ENCODE peak calls at places on chromosomes 13 and 19, in six cellular contexts. One of them, this sample, is unnamed.

GRCh38 chr19:13212759-13213330 is 62.6 kb downstream of the IER2 start:
- DNase-seq in K562: peak; percentile 87
- DNase-seq in GM12878: peak; percentile 20
- DNase-seq in HepG2: peak; percentile 58
- DNase-seq in GM12892: no peak
- DNase-seq in H1: no peak
- DNase-seq in this sample: no peak

GRCh38 chr19:9009935-9010651 is at the start of gene MUC16:
- DNase-seq in GM12892: no peak
- DNase-seq in GM12878: no peak
- DNase-seq in K562: no peak
- DNase-seq in HepG2: no peak
- DNase-seq in H1: no peak
- DNase-seq in this sample: no peak

GRCh38 chr19:12836529-12836863 is 1.8 kb upstream of the MAST1 start:
- DNase-seq in HepG2: no peak
- DNase-seq in GM12878: no peak
- DNase-seq in H1: no peak
- DNase-seq in K562: no peak
- DNase-seq in GM12892: no peak
- DNase-seq in this sample: no peak

GRCh38 chr19:13169769-13170168 is 19.6 kb downstream of the IER2 start:
- DNase-seq in HepG2: no peak
- DNase-seq in GM12892: no peak
- DNase-seq in H1: no peak
- DNase-seq in K562: peak; percentile 39
- DNase-seq in GM12878: no peak
- DNase-seq in this sample: no peak

GRCh38 chr13:20828540-20829364 is 55.0 kb upstream of the EEF1AKMT1 start:
- DNase-seq in H1: no peak
- DNase-seq in K562: no peak
- DNase-seq in GM12878: peak; percentile 26
- DNase-seq in HepG2: peak; percentile 38
- DNase-seq in GM12892: no peak
- DNase-seq in this sample: no peak

GRCh38 chr19:7904074-7905020 is 670 bp downstream of the MAP2K7 start:
- DNase-seq in K562: peak; percentile 89
- DNase-seq in H1: no peak
- DNase-seq in HepG2: no peak
- DNase-seq in GM12878: no peak
- DNase-seq in GM12892: peak; percentile 75
- DNase-seq in this sample: peak; percentile 79

GRCh38 chr13:53206455-53206854 is 177.8 kb downstream of the OLFM4 start:
- DNase-seq in GM12892: no peak
- DNase-seq in HepG2: no peak
- DNase-seq in K562: no peak
- DNase-seq in H1: no peak
- DNase-seq in GM12878: no peak
- DNase-seq in this sample: no peak

GRCh38 chr13:29402168-29402621 is 193.3 kb downstream of the SLC7A1 start:
- DNase-seq in H1: no peak
- DNase-seq in HepG2: no peak
- DNase-seq in GM12892: no peak
- DNase-seq in K562: no peak
- DNase-seq in GM12878: no peak
- DNase-seq in this sample: no peak

GRCh38 chr13:71674776-71675352 is 192.1 kb downstream of the DACH1 start:
- DNase-seq in GM12878: no peak
- DNase-seq in H1: no peak
- DNase-seq in K562: no peak
- DNase-seq in HepG2: no peak
- DNase-seq in GM12892: no peak
- DNase-seq in this sample: no peak

DNA sequence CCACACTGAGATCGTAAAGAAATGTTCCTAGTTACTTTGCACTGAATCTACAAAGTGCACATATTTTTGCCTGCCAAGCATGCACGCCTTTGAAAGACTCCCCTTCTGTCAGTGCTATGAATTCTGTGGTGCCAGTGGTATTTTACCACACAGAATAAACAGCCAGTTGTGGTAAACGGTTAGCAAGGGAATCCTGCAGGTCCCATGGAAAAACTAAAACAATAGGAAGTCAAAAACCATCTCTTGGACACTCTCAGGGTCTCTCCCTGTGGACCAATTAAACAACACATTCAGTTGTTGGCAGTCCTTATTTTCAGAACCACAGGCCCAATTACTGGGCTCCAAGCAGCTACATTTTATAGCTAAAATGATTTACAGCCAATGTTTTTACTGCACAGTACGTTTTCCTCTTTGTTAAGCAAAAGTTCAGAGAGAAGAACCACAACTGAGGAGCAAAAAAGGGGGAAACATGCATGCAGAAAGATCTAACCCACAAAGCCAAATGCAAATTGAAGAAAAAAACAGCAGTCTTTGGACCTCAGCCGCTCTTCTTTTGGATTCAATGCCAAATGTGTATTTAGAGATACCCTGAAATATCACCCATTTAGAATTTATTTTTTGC is 116.9 kb downstream of the KCTD12 start:
- DNase-seq in GM12878: no peak
- DNase-seq in H1: no peak
- DNase-seq in HepG2: no peak
- DNase-seq in GM12892: no peak
- DNase-seq in K562: no peak
- DNase-seq in this sample: no peak
- TF ChIP-seq TAF1 in GM12878: no peak
- TF ChIP-seq TAF1 in H1: no peak
- TF ChIP-seq TAF1 in HepG2: no peak
- TF ChIP-seq TAF1 in GM12892: no peak
- TF ChIP-seq TAF1 in K562: no peak
- TF ChIP-seq TAF1 in this sample: no peak

GRCh38 chr19:57406516-57407123 is 4.3 kb upstream of the ZNF17 start:
- DNase-seq in HepG2: peak; percentile 65
- DNase-seq in H1: peak; percentile 44
- DNase-seq in GM12878: peak; percentile 17
- DNase-seq in GM12892: peak; percentile 57
- DNase-seq in K562: peak; percentile 64
- DNase-seq in this sample: peak; percentile 64

GRCh38 chr19:57410748-57411671 is at the start of gene ZNF17:
- DNase-seq in H1: no peak
- DNase-seq in HepG2: peak; percentile 91
- DNase-seq in GM12892: peak; percentile 90
- DNase-seq in GM12878: peak; percentile 75
- DNase-seq in K562: peak; percentile 93
- DNase-seq in this sample: peak; percentile 88
- TF ChIP-seq POLR2A in H1: peak; percentile 59
- TF ChIP-seq POLR2A in HepG2: peak; percentile 54
- TF ChIP-seq POLR2A in GM12892: peak; percentile 74
- TF ChIP-seq POLR2A in GM12878: peak; percentile 73
- TF ChIP-seq POLR2A in K562: peak; percentile 80
- TF ChIP-seq POLR2A in this sample: peak; percentile 61

DNA sequence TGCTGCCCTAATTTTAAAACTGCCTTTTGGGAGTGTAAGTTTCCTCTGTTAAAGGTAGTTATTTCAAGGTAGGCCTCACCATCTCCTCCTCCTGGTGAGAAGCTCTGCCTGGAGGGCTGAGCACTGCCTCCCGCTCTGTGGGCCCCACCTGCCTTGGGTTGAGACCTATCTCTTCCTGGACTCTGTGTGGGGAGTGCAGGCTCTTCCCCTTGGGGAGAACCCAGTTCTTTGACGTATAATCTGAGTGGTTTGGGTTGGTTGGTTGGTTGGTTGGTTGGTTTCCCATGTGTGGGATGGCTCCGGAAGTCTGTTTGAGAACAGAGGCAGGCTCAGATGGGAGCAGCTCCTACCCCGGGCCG is 39.1 kb downstream of the ACTN4 start:
- DNase-seq in GM12878: peak; percentile 53
- DNase-seq in H1: no peak
- DNase-seq in HepG2: no peak
- DNase-seq in K562: peak; percentile 36
- DNase-seq in GM12892: no peak
- DNase-seq in this sample: no peak
- TF ChIP-seq TAF1 in GM12878: no peak
- TF ChIP-seq TAF1 in H1: no peak
- TF ChIP-seq TAF1 in HepG2: no peak
- TF ChIP-seq TAF1 in K562: no peak
- TF ChIP-seq TAF1 in GM12892: no peak
- TF ChIP-seq TAF1 in this sample: no peak

DNA sequence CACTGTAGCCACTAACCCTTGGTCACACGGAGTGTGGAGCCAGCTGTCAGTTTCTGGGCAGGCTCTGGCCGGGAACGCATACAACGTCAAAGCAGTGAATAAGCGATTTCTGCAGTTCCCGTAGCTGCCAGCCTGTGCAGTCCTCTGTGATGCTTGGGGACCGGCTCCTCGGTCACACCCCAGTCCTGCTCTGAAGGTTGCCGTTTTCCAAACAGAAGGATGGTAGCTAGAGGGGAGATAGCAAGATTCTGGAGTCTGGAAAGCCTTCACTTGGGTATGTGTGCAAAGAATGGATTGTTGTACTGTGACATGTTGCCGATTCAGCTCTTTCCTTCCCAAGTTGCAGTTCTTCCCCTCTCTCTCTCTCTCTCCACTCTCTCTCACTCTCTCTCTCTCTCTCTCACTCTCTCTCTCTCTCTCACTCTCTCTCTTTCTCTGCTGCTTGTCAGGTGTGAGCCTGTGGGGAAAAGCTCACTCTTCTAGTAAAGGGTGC is 38.7 kb upstream of the C1QTNF9 start:
- DNase-seq in HepG2: peak; percentile 47
- DNase-seq in GM12892: no peak
- DNase-seq in K562: no peak
- DNase-seq in GM12878: peak; percentile 38
- DNase-seq in H1: no peak
- DNase-seq in this sample: no peak
- TF ChIP-seq POLR2A in HepG2: no peak
- TF ChIP-seq POLR2A in GM12892: peak; percentile 55
- TF ChIP-seq POLR2A in K562: no peak
- TF ChIP-seq POLR2A in GM12878: peak; percentile 77
- TF ChIP-seq POLR2A in H1: no peak
- TF ChIP-seq POLR2A in this sample: peak; percentile 70

GRCh38 chr13:94192576-94192975 is 286.9 kb downstream of the DCT start:
- DNase-seq in K562: no peak
- DNase-seq in HepG2: peak; percentile 30
- DNase-seq in H1: no peak
- DNase-seq in GM12892: no peak
- DNase-seq in GM12878: no peak
- DNase-seq in this sample: peak; percentile 2
- TF ChIP-seq TAF1 in K562: no peak
- TF ChIP-seq TAF1 in HepG2: no peak
- TF ChIP-seq TAF1 in H1: no peak
- TF ChIP-seq TAF1 in GM12892: no peak
- TF ChIP-seq TAF1 in GM12878: no peak
- TF ChIP-seq TAF1 in this sample: no peak

This sample was measured in GM12891.